ENCODE peak calls at places on chromosomes 4 and X, in eight cellular contexts. One of them, this sample, is unnamed.

GRCh38 chr4:146522862-146523205 is 1.1 kb upstream of the SLC10A7 start:
- DNase-seq in AML-193: peak; percentile 34
- DNase-seq in stimulated activated CD8-positive, alpha-beta memory T cell treated with anti-CD3 and anti-CD28 coated beads, Interleukin-7, amount 100 ng/mL, for 48 hours: no peak
- DNase-seq in K562: no peak
- DNase-seq in lung: no peak
- DNase-seq in activated T-cell treated with anti-CD3 and anti-CD28 coated beads for 24 hours: no peak
- DNase-seq in GF-D8: peak; percentile 31
- DNase-seq in NCI-H774: no peak
- DNase-seq in this sample: no peak

GRCh38 chrX:154046262-154046771 is 26.6 kb upstream of the IRAK1 start:
- DNase-seq in AML-193: no peak
- DNase-seq in stimulated activated CD8-positive, alpha-beta memory T cell treated with anti-CD3 and anti-CD28 coated beads, Interleukin-7, amount 100 ng/mL, for 48 hours: no peak
- DNase-seq in K562: no peak
- DNase-seq in activated T-cell treated with anti-CD3 and anti-CD28 coated beads for 24 hours: no peak
- DNase-seq in GF-D8: no peak
- DNase-seq in lung: no peak
- DNase-seq in NCI-H774: no peak
- DNase-seq in this sample: no peak

GRCh38 chrX:148135738-148136137 is 154.6 kb downstream of the FMR1NB start:
- DNase-seq in AML-193: no peak
- DNase-seq in GF-D8: no peak
- DNase-seq in K562: no peak
- DNase-seq in stimulated activated CD8-positive, alpha-beta memory T cell treated with anti-CD3 and anti-CD28 coated beads, Interleukin-7, amount 100 ng/mL, for 48 hours: no peak
- DNase-seq in NCI-H774: no peak
- DNase-seq in lung: no peak
- DNase-seq in activated T-cell treated with anti-CD3 and anti-CD28 coated beads for 24 hours: no peak
- DNase-seq in this sample: no peak

GRCh38 chr4:113643505-113643904 is 118.0 kb downstream of the CAMK2D start:
- DNase-seq in stimulated activated CD8-positive, alpha-beta memory T cell treated with anti-CD3 and anti-CD28 coated beads, Interleukin-7, amount 100 ng/mL, for 48 hours: no peak
- DNase-seq in K562: no peak
- DNase-seq in AML-193: no peak
- DNase-seq in GF-D8: no peak
- DNase-seq in activated T-cell treated with anti-CD3 and anti-CD28 coated beads for 24 hours: no peak
- DNase-seq in lung: no peak
- DNase-seq in NCI-H774: no peak
- DNase-seq in this sample: no peak

GRCh38 chr4:152929888-152930287 is 6.2 kb upstream of the FHDC1 start:
- DNase-seq in GF-D8: no peak
- DNase-seq in K562: no peak
- DNase-seq in NCI-H774: no peak
- DNase-seq in activated T-cell treated with anti-CD3 and anti-CD28 coated beads for 24 hours: no peak
- DNase-seq in lung: no peak
- DNase-seq in stimulated activated CD8-positive, alpha-beta memory T cell treated with anti-CD3 and anti-CD28 coated beads, Interleukin-7, amount 100 ng/mL, for 48 hours: no peak
- DNase-seq in AML-193: no peak
- DNase-seq in this sample: no peak

GRCh38 chrX:32170481-32170880 is 1040.9 kb downstream of the DMD start:
- DNase-seq in stimulated activated CD8-positive, alpha-beta memory T cell treated with anti-CD3 and anti-CD28 coated beads, Interleukin-7, amount 100 ng/mL, for 48 hours: no peak
- DNase-seq in NCI-H774: no peak
- DNase-seq in GF-D8: no peak
- DNase-seq in activated T-cell treated with anti-CD3 and anti-CD28 coated beads for 24 hours: no peak
- DNase-seq in AML-193: peak; percentile 54
- DNase-seq in K562: no peak
- DNase-seq in lung: no peak
- DNase-seq in this sample: no peak

GRCh38 chrX:101485212-101486064 is at the start of gene ARMCX4:
- DNase-seq in GF-D8: no peak
- DNase-seq in lung: no peak
- DNase-seq in K562: no peak
- DNase-seq in activated T-cell treated with anti-CD3 and anti-CD28 coated beads for 24 hours: peak; percentile 12
- DNase-seq in NCI-H774: peak; percentile 34
- DNase-seq in AML-193: no peak
- DNase-seq in stimulated activated CD8-positive, alpha-beta memory T cell treated with anti-CD3 and anti-CD28 coated beads, Interleukin-7, amount 100 ng/mL, for 48 hours: peak; percentile 2
- DNase-seq in this sample: peak; percentile 26

GRCh38 chr4:1305261-1305711 is 15.6 kb downstream of the MAEA start:
- DNase-seq in stimulated activated CD8-positive, alpha-beta memory T cell treated with anti-CD3 and anti-CD28 coated beads, Interleukin-7, amount 100 ng/mL, for 48 hours: no peak
- DNase-seq in NCI-H774: no peak
- DNase-seq in AML-193: no peak
- DNase-seq in K562: no peak
- DNase-seq in lung: no peak
- DNase-seq in GF-D8: no peak
- DNase-seq in activated T-cell treated with anti-CD3 and anti-CD28 coated beads for 24 hours: no peak
- DNase-seq in this sample: no peak

GRCh38 chr4:125546272-125546671 is 231.5 kb downstream of the FAT4 start:
- DNase-seq in activated T-cell treated with anti-CD3 and anti-CD28 coated beads for 24 hours: no peak
- DNase-seq in NCI-H774: no peak
- DNase-seq in GF-D8: no peak
- DNase-seq in lung: no peak
- DNase-seq in stimulated activated CD8-positive, alpha-beta memory T cell treated with anti-CD3 and anti-CD28 coated beads, Interleukin-7, amount 100 ng/mL, for 48 hours: no peak
- DNase-seq in AML-193: no peak
- DNase-seq in K562: no peak
- DNase-seq in this sample: no peak

GRCh38 chrX:48974574-48974973 is 2.9 kb upstream of the KCND1 start:
- DNase-seq in K562: no peak
- DNase-seq in lung: no peak
- DNase-seq in NCI-H774: no peak
- DNase-seq in AML-193: no peak
- DNase-seq in stimulated activated CD8-positive, alpha-beta memory T cell treated with anti-CD3 and anti-CD28 coated beads, Interleukin-7, amount 100 ng/mL, for 48 hours: no peak
- DNase-seq in GF-D8: no peak
- DNase-seq in activated T-cell treated with anti-CD3 and anti-CD28 coated beads for 24 hours: no peak
- DNase-seq in this sample: no peak

GRCh38 chr4:140611854-140612253 is 43.1 kb upstream of the UCP1 start:
- DNase-seq in K562: no peak
- DNase-seq in activated T-cell treated with anti-CD3 and anti-CD28 coated beads for 24 hours: no peak
- DNase-seq in stimulated activated CD8-positive, alpha-beta memory T cell treated with anti-CD3 and anti-CD28 coated beads, Interleukin-7, amount 100 ng/mL, for 48 hours: no peak
- DNase-seq in AML-193: no peak
- DNase-seq in NCI-H774: no peak
- DNase-seq in GF-D8: no peak
- DNase-seq in lung: no peak
- DNase-seq in this sample: no peak

GRCh38 chr4:125388653-125389052 is 73.9 kb downstream of the FAT4 start:
- DNase-seq in AML-193: no peak
- DNase-seq in GF-D8: no peak
- DNase-seq in activated T-cell treated with anti-CD3 and anti-CD28 coated beads for 24 hours: no peak
- DNase-seq in lung: no peak
- DNase-seq in NCI-H774: no peak
- DNase-seq in K562: no peak
- DNase-seq in stimulated activated CD8-positive, alpha-beta memory T cell treated with anti-CD3 and anti-CD28 coated beads, Interleukin-7, amount 100 ng/mL, for 48 hours: no peak
- DNase-seq in this sample: no peak

GRCh38 chrX:13109811-13110210 is 65.4 kb upstream of the FAM9C start:
- DNase-seq in K562: no peak
- DNase-seq in lung: no peak
- DNase-seq in activated T-cell treated with anti-CD3 and anti-CD28 coated beads for 24 hours: no peak
- DNase-seq in NCI-H774: no peak
- DNase-seq in AML-193: no peak
- DNase-seq in GF-D8: no peak
- DNase-seq in stimulated activated CD8-positive, alpha-beta memory T cell treated with anti-CD3 and anti-CD28 coated beads, Interleukin-7, amount 100 ng/mL, for 48 hours: no peak
- DNase-seq in this sample: no peak

GRCh38 chr4:183633476-183634058 is 25.4 kb downstream of the RWDD4 start:
- DNase-seq in AML-193: no peak
- DNase-seq in NCI-H774: no peak
- DNase-seq in K562: no peak
- DNase-seq in stimulated activated CD8-positive, alpha-beta memory T cell treated with anti-CD3 and anti-CD28 coated beads, Interleukin-7, amount 100 ng/mL, for 48 hours: no peak
- DNase-seq in lung: no peak
- DNase-seq in activated T-cell treated with anti-CD3 and anti-CD28 coated beads for 24 hours: no peak
- DNase-seq in GF-D8: no peak
- DNase-seq in this sample: no peak

GRCh38 chr4:113673450-113673849 is 88.1 kb downstream of the CAMK2D start:
- DNase-seq in GF-D8: no peak
- DNase-seq in NCI-H774: no peak
- DNase-seq in stimulated activated CD8-positive, alpha-beta memory T cell treated with anti-CD3 and anti-CD28 coated beads, Interleukin-7, amount 100 ng/mL, for 48 hours: peak; percentile 32
- DNase-seq in activated T-cell treated with anti-CD3 and anti-CD28 coated beads for 24 hours: peak; percentile 33
- DNase-seq in AML-193: peak; percentile 17
- DNase-seq in lung: no peak
- DNase-seq in K562: no peak
- DNase-seq in this sample: no peak

GRCh38 chrX:115533485-115533884 is 27.5 kb upstream of the PLS3 start:
- DNase-seq in lung: no peak
- DNase-seq in GF-D8: no peak
- DNase-seq in activated T-cell treated with anti-CD3 and anti-CD28 coated beads for 24 hours: no peak
- DNase-seq in NCI-H774: no peak
- DNase-seq in AML-193: no peak
- DNase-seq in K562: no peak
- DNase-seq in stimulated activated CD8-positive, alpha-beta memory T cell treated with anti-CD3 and anti-CD28 coated beads, Interleukin-7, amount 100 ng/mL, for 48 hours: no peak
- DNase-seq in this sample: no peak

GRCh38 chr4:1721666-1722550 is 587 bp downstream of the TACC3 start:
- DNase-seq in lung: no peak
- DNase-seq in GF-D8: no peak
- DNase-seq in NCI-H774: no peak
- DNase-seq in activated T-cell treated with anti-CD3 and anti-CD28 coated beads for 24 hours: no peak
- DNase-seq in stimulated activated CD8-positive, alpha-beta memory T cell treated with anti-CD3 and anti-CD28 coated beads, Interleukin-7, amount 100 ng/mL, for 48 hours: peak; percentile 41
- DNase-seq in AML-193: no peak
- DNase-seq in K562: peak; percentile 47
- DNase-seq in this sample: no peak

GRCh38 chrX:43618376-43619205 is 37.5 kb upstream of the MAOA start:
- DNase-seq in AML-193: no peak
- DNase-seq in NCI-H774: no peak
- DNase-seq in lung: no peak
- DNase-seq in K562: no peak
- DNase-seq in activated T-cell treated with anti-CD3 and anti-CD28 coated beads for 24 hours: no peak
- DNase-seq in stimulated activated CD8-positive, alpha-beta memory T cell treated with anti-CD3 and anti-CD28 coated beads, Interleukin-7, amount 100 ng/mL, for 48 hours: no peak
- DNase-seq in GF-D8: no peak
- DNase-seq in this sample: no peak

GRCh38 chr4:52822583-52823477 is 39.3 kb upstream of the RASL11B start:
- DNase-seq in AML-193: no peak
- DNase-seq in NCI-H774: no peak
- DNase-seq in stimulated activated CD8-positive, alpha-beta memory T cell treated with anti-CD3 and anti-CD28 coated beads, Interleukin-7, amount 100 ng/mL, for 48 hours: no peak
- DNase-seq in lung: no peak
- DNase-seq in activated T-cell treated with anti-CD3 and anti-CD28 coated beads for 24 hours: no peak
- DNase-seq in GF-D8: no peak
- DNase-seq in K562: no peak
- DNase-seq in this sample: no peak

GRCh38 chr4:41913509-41913908 is 21.7 kb upstream of the TMEM33 start:
- DNase-seq in GF-D8: no peak
- DNase-seq in NCI-H774: no peak
- DNase-seq in AML-193: no peak
- DNase-seq in stimulated activated CD8-positive, alpha-beta memory T cell treated with anti-CD3 and anti-CD28 coated beads, Interleukin-7, amount 100 ng/mL, for 48 hours: no peak
- DNase-seq in lung: no peak
- DNase-seq in K562: no peak
- DNase-seq in activated T-cell treated with anti-CD3 and anti-CD28 coated beads for 24 hours: no peak
- DNase-seq in this sample: no peak

GRCh38 chr4:1731180-1731579 is 9.9 kb downstream of the TACC3 start:
- DNase-seq in activated T-cell treated with anti-CD3 and anti-CD28 coated beads for 24 hours: no peak
- DNase-seq in GF-D8: no peak
- DNase-seq in K562: no peak
- DNase-seq in stimulated activated CD8-positive, alpha-beta memory T cell treated with anti-CD3 and anti-CD28 coated beads, Interleukin-7, amount 100 ng/mL, for 48 hours: no peak
- DNase-seq in lung: no peak
- DNase-seq in NCI-H774: no peak
- DNase-seq in AML-193: no peak
- DNase-seq in this sample: no peak

GRCh38 chr4:113248320-113248719 is 198.9 kb downstream of the ANK2 start:
- DNase-seq in K562: no peak
- DNase-seq in AML-193: no peak
- DNase-seq in stimulated activated CD8-positive, alpha-beta memory T cell treated with anti-CD3 and anti-CD28 coated beads, Interleukin-7, amount 100 ng/mL, for 48 hours: no peak
- DNase-seq in NCI-H774: no peak
- DNase-seq in activated T-cell treated with anti-CD3 and anti-CD28 coated beads for 24 hours: no peak
- DNase-seq in GF-D8: no peak
- DNase-seq in lung: no peak
- DNase-seq in this sample: no peak

GRCh38 chrX:70455366-70456202 is 10.9 kb downstream of the DLG3 start:
- DNase-seq in stimulated activated CD8-positive, alpha-beta memory T cell treated with anti-CD3 and anti-CD28 coated beads, Interleukin-7, amount 100 ng/mL, for 48 hours: no peak
- DNase-seq in lung: no peak
- DNase-seq in NCI-H774: no peak
- DNase-seq in K562: no peak
- DNase-seq in activated T-cell treated with anti-CD3 and anti-CD28 coated beads for 24 hours: no peak
- DNase-seq in AML-193: no peak
- DNase-seq in GF-D8: no peak
- DNase-seq in this sample: no peak

GRCh38 chr4:19329631-19330030 is 922.1 kb upstream of the SLIT2 start:
- DNase-seq in AML-193: no peak
- DNase-seq in GF-D8: no peak
- DNase-seq in K562: no peak
- DNase-seq in activated T-cell treated with anti-CD3 and anti-CD28 coated beads for 24 hours: no peak
- DNase-seq in NCI-H774: no peak
- DNase-seq in lung: no peak
- DNase-seq in stimulated activated CD8-positive, alpha-beta memory T cell treated with anti-CD3 and anti-CD28 coated beads, Interleukin-7, amount 100 ng/mL, for 48 hours: no peak
- DNase-seq in this sample: no peak